ENCODE peak calls at places on chromosomes 1 and 21, in four cellular contexts. One of them, this sample, is unnamed.

GRCh38 chr21:44962481-44962966 is 22.7 kb downstream of the SLX9 start:
- DNase-seq in GM12878: no peak
- DNase-seq in K562: no peak
- DNase-seq in HL-60: no peak
- DNase-seq in this sample: no peak

GRCh38 chr1:22886211-22886610 is 86.5 kb downstream of the LACTBL1 start:
- DNase-seq in GM12878: no peak
- DNase-seq in K562: no peak
- DNase-seq in HL-60: no peak
- DNase-seq in this sample: no peak

GRCh38 chr1:56376188-56376984 is 203.0 kb downstream of the PLPP3 start:
- DNase-seq in GM12878: no peak
- DNase-seq in K562: no peak
- DNase-seq in HL-60: no peak
- DNase-seq in this sample: no peak

GRCh38 chr1:150537732-150538684 is 11.2 kb upstream of the ADAMTSL4 start:
- DNase-seq in GM12878: no peak
- DNase-seq in K562: no peak
- DNase-seq in HL-60: no peak
- DNase-seq in this sample: no peak

GRCh38 chr1:55478742-55479141 is 263.6 kb upstream of the USP24 start:
- DNase-seq in GM12878: no peak
- DNase-seq in K562: no peak
- DNase-seq in HL-60: no peak
- DNase-seq in this sample: no peak

GRCh38 chr1:182170941-182171461 is 109.5 kb upstream of the ZNF648 start:
- DNase-seq in GM12878: no peak
- DNase-seq in K562: no peak
- DNase-seq in HL-60: peak; percentile 57
- DNase-seq in this sample: no peak

GRCh38 chr1:243754348-243754747 is 95.7 kb downstream of the AKT3 start:
- DNase-seq in GM12878: no peak
- DNase-seq in K562: no peak
- DNase-seq in HL-60: no peak
- DNase-seq in this sample: no peak

GRCh38 chr1:154752273-154753030 is 117.6 kb downstream of the KCNN3 start:
- DNase-seq in GM12878: no peak
- DNase-seq in K562: no peak
- DNase-seq in HL-60: no peak
- DNase-seq in this sample: no peak

GRCh38 chr1:174971466-174971865 is 28.3 kb upstream of the CACYBP start:
- DNase-seq in GM12878: no peak
- DNase-seq in K562: no peak
- DNase-seq in HL-60: no peak
- DNase-seq in this sample: no peak

GRCh38 chr1:46525253-46525983 is 26.0 kb downstream of the KNCN start:
- DNase-seq in GM12878: no peak
- DNase-seq in K562: no peak
- DNase-seq in HL-60: no peak
- DNase-seq in this sample: no peak

GRCh38 chr1:34928066-34928864 is 1.2 kb downstream of the DLGAP3 start:
- DNase-seq in GM12878: no peak
- DNase-seq in K562: no peak
- DNase-seq in HL-60: no peak
- DNase-seq in this sample: no peak

GRCh38 chr21:39180429-39181019 is 2.7 kb downstream of the PSMG1 start:
- DNase-seq in GM12878: no peak
- DNase-seq in K562: no peak
- DNase-seq in HL-60: no peak
- DNase-seq in this sample: no peak

GRCh38 chr1:25906644-25907300 is 553 bp upstream of the STMN1 start:
- DNase-seq in GM12878: no peak
- DNase-seq in K562: no peak
- DNase-seq in HL-60: no peak
- DNase-seq in this sample: no peak

GRCh38 chr1:16207318-16208269 is 4.9 kb downstream of the ARHGEF19 start:
- DNase-seq in GM12878: no peak
- DNase-seq in K562: peak; percentile 40
- DNase-seq in HL-60: no peak
- DNase-seq in this sample: no peak

GRCh38 chr1:169395956-169396355 is 28.0 kb downstream of the BLZF1 start:
- DNase-seq in GM12878: no peak
- DNase-seq in K562: no peak
- DNase-seq in HL-60: no peak
- DNase-seq in this sample: no peak

GRCh38 chr1:89451011-89451410 is 73.6 kb upstream of the LRRC8B start:
- DNase-seq in GM12878: no peak
- DNase-seq in K562: no peak
- DNase-seq in HL-60: no peak
- DNase-seq in this sample: no peak

GRCh38 chr1:153945131-153945794 is 1.3 kb downstream of the DENND4B start:
- DNase-seq in GM12878: no peak
- DNase-seq in K562: peak; percentile 77
- DNase-seq in HL-60: peak; percentile 95
- DNase-seq in this sample: peak; percentile 82

GRCh38 chr1:165290143-165290542 is 66.4 kb downstream of the LMX1A start:
- DNase-seq in GM12878: no peak
- DNase-seq in K562: no peak
- DNase-seq in HL-60: no peak
- DNase-seq in this sample: no peak

GRCh38 chr1:228000416-228000815 is 6.4 kb upstream of the WNT3A start:
- DNase-seq in GM12878: no peak
- DNase-seq in K562: no peak
- DNase-seq in HL-60: no peak
- DNase-seq in this sample: no peak

GRCh38 chr1:30400436-30400975 is 322.9 kb downstream of the MATN1 start:
- DNase-seq in GM12878: no peak
- DNase-seq in K562: peak; percentile 34
- DNase-seq in HL-60: no peak
- DNase-seq in this sample: no peak

GRCh38 chr1:41333146-41333784 is 28.0 kb upstream of the FOXO6 start:
- DNase-seq in GM12878: no peak
- DNase-seq in K562: peak; percentile 64
- DNase-seq in HL-60: no peak
- DNase-seq in this sample: no peak

GRCh38 chr21:34333150-34333739 is 30.6 kb upstream of the KCNE2 start:
- DNase-seq in GM12878: no peak
- DNase-seq in K562: no peak
- DNase-seq in HL-60: no peak
- DNase-seq in this sample: no peak

GRCh38 chr1:7885513-7886298 is 32.8 kb upstream of the UTS2 start:
- DNase-seq in GM12878: no peak
- DNase-seq in K562: peak; percentile 89
- DNase-seq in HL-60: no peak
- DNase-seq in this sample: no peak

GRCh38 chr1:52825868-52826267 is 16.7 kb upstream of the ZYG11A start:
- DNase-seq in GM12878: no peak
- DNase-seq in K562: peak; percentile 25
- DNase-seq in HL-60: no peak
- DNase-seq in this sample: no peak

GRCh38 chr21:44681861-44682579 is at the start of gene KRTAP12-1:
- DNase-seq in GM12878: no peak
- DNase-seq in K562: no peak
- DNase-seq in HL-60: no peak
- DNase-seq in this sample: no peak

GRCh38 chr1:85577421-85578320 is 2.9 kb upstream of the CCN1 start:
- DNase-seq in GM12878: no peak
- DNase-seq in K562: no peak
- DNase-seq in HL-60: peak; percentile 9
- DNase-seq in this sample: peak; percentile 17

GRCh38 chr1:159974350-159974965 is 20.4 kb upstream of the SLAMF9 start:
- DNase-seq in GM12878: no peak
- DNase-seq in K562: no peak
- DNase-seq in HL-60: no peak
- DNase-seq in this sample: no peak

GRCh38 chr1:231202125-231202633 is 38.8 kb upstream of the GNPAT start:
- DNase-seq in GM12878: no peak
- DNase-seq in K562: peak; percentile 85
- DNase-seq in HL-60: no peak
- DNase-seq in this sample: no peak

GRCh38 chr1:101221945-101222429 is 14.8 kb upstream of the S1PR1 start:
- DNase-seq in GM12878: peak; percentile 67
- DNase-seq in K562: no peak
- DNase-seq in HL-60: no peak
- DNase-seq in this sample: no peak

DNA sequence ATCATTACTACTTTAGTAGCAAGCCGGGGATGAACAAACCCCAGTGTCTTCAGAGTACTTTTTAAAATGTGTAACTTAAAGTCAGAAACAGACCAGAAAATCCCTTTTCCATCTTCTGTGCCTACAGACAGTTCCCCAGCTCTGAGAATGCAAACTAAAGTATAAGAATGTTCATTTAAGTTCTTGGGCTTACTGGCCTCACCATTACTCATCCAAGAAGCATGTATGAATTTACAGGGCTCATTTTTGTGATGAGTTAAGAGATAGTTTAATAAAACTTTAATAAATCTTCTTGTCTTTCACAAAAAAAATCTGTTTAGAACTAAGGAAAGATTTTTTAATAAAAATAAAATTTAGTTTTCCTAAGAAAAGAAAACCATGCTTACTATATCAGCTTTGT is 4.6 kb downstream of the LPGAT1 start:
- DNase-seq in GM12878: no peak
- DNase-seq in K562: no peak
- DNase-seq in HL-60: no peak
- DNase-seq in this sample: no peak
- TF ChIP-seq SPI1 in GM12878: no peak
- TF ChIP-seq SPI1 in K562: no peak
- TF ChIP-seq SPI1 in HL-60: no peak
- TF ChIP-seq SPI1 in this sample: no peak

GRCh38 chr1:37239225-37239740 is 205.0 kb upstream of the GRIK3 start:
- DNase-seq in GM12878: no peak
- DNase-seq in K562: no peak
- DNase-seq in HL-60: no peak
- DNase-seq in this sample: no peak
- TF ChIP-seq SPI1 in GM12878: no peak
- TF ChIP-seq SPI1 in K562: no peak
- TF ChIP-seq SPI1 in HL-60: no peak
- TF ChIP-seq SPI1 in this sample: no peak

GRCh38 chr21:42219606-42220137 is 732 bp downstream of the ABCG1 start:
- DNase-seq in GM12878: no peak
- DNase-seq in K562: no peak
- DNase-seq in HL-60: peak; percentile 23
- DNase-seq in this sample: no peak

GRCh38 chr21:42220138-42220701 is 1.3 kb downstream of the ABCG1 start:
- DNase-seq in GM12878: no peak
- DNase-seq in K562: no peak
- DNase-seq in HL-60: peak; percentile 20
- DNase-seq in this sample: no peak

GRCh38 chr21:42216726-42217572 is 2.0 kb upstream of the ABCG1 start:
- DNase-seq in GM12878: no peak
- DNase-seq in K562: no peak
- DNase-seq in HL-60: no peak
- DNase-seq in this sample: no peak

GRCh38 chr21:42221581-42222345 is 2.8 kb downstream of the ABCG1 start:
- DNase-seq in GM12878: no peak
- DNase-seq in K562: no peak
- DNase-seq in HL-60: peak; percentile 25
- DNase-seq in this sample: no peak

GRCh38 chr21:42218836-42219605 is at the start of gene ABCG1:
- DNase-seq in GM12878: no peak
- DNase-seq in K562: no peak
- DNase-seq in HL-60: no peak
- DNase-seq in this sample: no peak
- TF ChIP-seq SPI1 in GM12878: no peak
- TF ChIP-seq SPI1 in K562: no peak
- TF ChIP-seq SPI1 in HL-60: no peak
- TF ChIP-seq SPI1 in this sample: no peak

DNA sequence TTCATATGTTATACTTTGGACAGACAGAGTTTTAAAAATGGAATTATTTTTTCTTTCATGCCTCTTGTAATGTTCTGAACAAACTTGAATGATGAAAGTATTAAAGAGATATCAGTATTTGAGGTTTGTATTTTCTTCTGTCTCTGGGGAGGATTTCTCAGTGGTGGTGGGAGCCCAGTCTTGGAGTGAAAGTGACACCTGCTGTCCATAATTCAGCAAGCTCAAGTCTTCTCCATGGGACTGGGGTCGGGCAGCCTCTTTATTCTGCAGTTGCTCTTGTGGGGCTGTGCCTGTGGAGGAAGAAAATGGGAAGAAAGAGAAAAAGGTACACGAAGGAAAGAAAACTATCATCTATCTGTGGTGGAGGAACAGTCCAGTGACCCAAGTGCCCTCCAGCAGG is 56.1 kb downstream of the SMYD2 start:
- DNase-seq in GM12878: no peak
- DNase-seq in K562: no peak
- DNase-seq in HL-60: no peak
- DNase-seq in this sample: no peak
- TF ChIP-seq SPI1 in GM12878: no peak
- TF ChIP-seq SPI1 in K562: no peak
- TF ChIP-seq SPI1 in HL-60: no peak
- TF ChIP-seq SPI1 in this sample: no peak

GRCh38 chr1:202049129-202049528 is 38.7 kb downstream of the ELF3 start:
- DNase-seq in GM12878: no peak
- DNase-seq in K562: peak; percentile 8
- DNase-seq in HL-60: no peak
- DNase-seq in this sample: no peak

GRCh38 chr1:202046227-202046626 is 35.8 kb downstream of the ELF3 start:
- DNase-seq in GM12878: no peak
- DNase-seq in K562: no peak
- DNase-seq in HL-60: no peak
- DNase-seq in this sample: no peak

GRCh38 chr1:202047977-202048376 is 37.6 kb downstream of the ELF3 start:
- DNase-seq in GM12878: no peak
- DNase-seq in K562: peak; percentile 8
- DNase-seq in HL-60: no peak
- DNase-seq in this sample: no peak

GRCh38 chr1:202045699-202046098 is 35.3 kb downstream of the ELF3 start:
- DNase-seq in GM12878: no peak
- DNase-seq in K562: peak; percentile 8
- DNase-seq in HL-60: no peak
- DNase-seq in this sample: no peak

GRCh38 chr1:202046748-202047708 is 36.6 kb downstream of the ELF3 start:
- DNase-seq in GM12878: no peak
- DNase-seq in K562: peak; percentile 9
- DNase-seq in HL-60: no peak
- DNase-seq in this sample: no peak
- TF ChIP-seq SPI1 in GM12878: no peak
- TF ChIP-seq SPI1 in K562: no peak
- TF ChIP-seq SPI1 in HL-60: no peak
- TF ChIP-seq SPI1 in this sample: no peak

GRCh38 chr1:202123336-202123813 is 658 bp downstream of the GPR37L1 start:
- DNase-seq in GM12878: no peak
- DNase-seq in K562: no peak
- DNase-seq in HL-60: no peak
- DNase-seq in this sample: no peak

GRCh38 chr1:202122639-202123335 is at the start of gene GPR37L1:
- DNase-seq in GM12878: no peak
- DNase-seq in K562: peak; percentile 66
- DNase-seq in HL-60: no peak
- DNase-seq in this sample: no peak

GRCh38 chr1:202125611-202126010 is 2.9 kb downstream of the GPR37L1 start:
- DNase-seq in GM12878: no peak
- DNase-seq in K562: no peak
- DNase-seq in HL-60: no peak
- DNase-seq in this sample: no peak

GRCh38 chr1:202126426-202126825 is 3.7 kb downstream of the GPR37L1 start:
- DNase-seq in GM12878: no peak
- DNase-seq in K562: no peak
- DNase-seq in HL-60: no peak
- DNase-seq in this sample: no peak

GRCh38 chr1:202124107-202124506 is 1.4 kb downstream of the GPR37L1 start:
- DNase-seq in GM12878: no peak
- DNase-seq in K562: no peak
- DNase-seq in HL-60: no peak
- DNase-seq in this sample: no peak
- TF ChIP-seq SPI1 in GM12878: no peak
- TF ChIP-seq SPI1 in K562: no peak
- TF ChIP-seq SPI1 in HL-60: no peak
- TF ChIP-seq SPI1 in this sample: no peak

This sample was measured in GM12891.